ENCODE peak calls at places on chromosomes 12 and 14, in four cellular contexts. H is fibroblast of pulmonary artery, X is left lung, Y is lung. G is an unnamed sample.

GRCh38 chr12:93181396-93181965 is 196.2 kb upstream of the NUDT4 start:
- DNase-seq in H (no peak), Y (no peak), X (no peak), G (no peak)

GRCh38 chr12:52189376-52190174 is 2.2 kb downstream of the KRT80 start:
- DNase-seq in H (peak), X (no peak), Y (no peak), G (no peak)

GRCh38 chr12:3195337-3195736 is 118.2 kb downstream of the TSPAN9 start:
- DNase-seq in Y (no peak), H (no peak), X (no peak), G (no peak)

GRCh38 chr14:96737869-96738268 is 59.3 kb upstream of the VRK1 start:
- DNase-seq in H (no peak), Y (no peak), X (no peak), G (no peak)

GRCh38 chr14:71472281-71472960 is 459.8 kb upstream of the RGS6 start:
- DNase-seq in Y (no peak), X (no peak), H (no peak), G (peak)

GRCh38 chr14:101407328-101407727 is 154.0 kb upstream of the DIO3 start:
- DNase-seq in Y (no peak), H (no peak), X (no peak), G (no peak)

GRCh38 chr12:46269429-46270241 is 792 bp upstream of the SLC38A1 start:
- DNase-seq in X (no peak), H (no peak), Y (no peak), G (peak)

GRCh38 chr14:26794731-26795130 is 196.9 kb upstream of the NOVA1 start:
- DNase-seq in Y (no peak), X (no peak), H (peak), G (peak)

GRCh38 chr14:65414961-65415589 is 2.5 kb downstream of the FUT8 start:
- DNase-seq in Y (no peak), X (no peak), H (peak), G (peak)

GRCh38 chr14:33509927-33510535 is 440.8 kb downstream of the EGLN3 start:
- DNase-seq in H (peak), X (no peak), Y (no peak), G (peak)

GRCh38 chr12:121784460-121784859 is 9.0 kb downstream of the RHOF start:
- DNase-seq in X (no peak), H (peak), Y (no peak), G (peak)

GRCh38 chr12:74415633-74416032 is 122.0 kb upstream of the ATXN7L3B start:
- DNase-seq in Y (no peak), H (peak), X (no peak), G (peak)

GRCh38 chr12:98355322-98355721 is 160.1 kb upstream of the TMPO start:
- DNase-seq in X (no peak), Y (no peak), H (peak), G (peak)

GRCh38 chr14:53055003-53055402 is 98.1 kb downstream of the DDHD1 start:
- DNase-seq in X (no peak), H (peak), Y (no peak), G (peak)

GRCh38 chr12:47954467-47955045 is 8.8 kb upstream of the TMEM106C start:
- DNase-seq in X (no peak), H (no peak), Y (no peak), G (no peak)

GRCh38 chr14:74596747-74597456 is 15.1 kb downstream of the LTBP2 start:
- DNase-seq in H (peak), Y (no peak), X (no peak), G (peak)

GRCh38 chr12:8827551-8828347 is 5.3 kb downstream of the A2ML1 start:
- DNase-seq in H (no peak), X (no peak), Y (no peak), G (no peak)

GRCh38 chr14:75542585-75543091 is 20.4 kb downstream of the BATF start:
- DNase-seq in Y (peak), X (peak), H (peak), G (peak)

GRCh38 chr14:36656769-36657408 is 4.8 kb upstream of the PAX9 start:
- DNase-seq in Y (no peak), H (no peak), X (no peak), G (no peak)

GRCh38 chr12:57452937-57453509 is 2.1 kb upstream of the INHBE start:
- DNase-seq in H (peak), Y (peak), X (peak), G (peak)

GRCh38 chr12:6450091-6450868 is 1.6 kb upstream of the TAPBPL start:
- DNase-seq in Y (no peak), H (no peak), X (no peak), G (no peak)

GRCh38 chr12:91219919-91220318 is 37.3 kb upstream of the DCN start:
- DNase-seq in H (no peak), X (no peak), Y (no peak), G (no peak)

GRCh38 chr12:68636268-68636667 is 25.6 kb downstream of the RAP1B start:
- DNase-seq in X (no peak), H (peak), Y (no peak), G (peak)

GRCh38 chr12:11545438-11546330 is 103.8 kb upstream of the ETV6 start:
- DNase-seq in X (no peak), Y (no peak), H (peak), G (no peak)

GRCh38 chr14:92039073-92039719 is 663 bp downstream of the TRIP11 start:
- DNase-seq in X (peak), Y (no peak), H (peak), G (peak)

GRCh38 chr14:94173471-94173884 is 644 bp upstream of the PPP4R4 start:
- DNase-seq in H (no peak), X (peak), Y (no peak), G (no peak)

GRCh38 chr14:37778135-37778943 is 182.9 kb downstream of the TTC6 start:
- DNase-seq in H (no peak), X (no peak), Y (no peak), G (no peak)

GRCh38 chr12:56988207-56988739 is 18.1 kb downstream of the ZBTB39 start:
- DNase-seq in X (no peak), Y (no peak), H (peak), G (no peak)

GRCh38 chr12:64252708-64253107 is 30.6 kb upstream of the KICS2 start:
- DNase-seq in Y (no peak), H (peak), X (no peak), G (peak)

GRCh38 chr12:78898416-78898815 is 33.8 kb downstream of the SYT1 start:
- DNase-seq in X (no peak), Y (no peak), H (peak), G (peak)

GRCh38 chr14:87944987-87945604 is 47.9 kb downstream of the GALC start:
- DNase-seq in Y (no peak), X (no peak), H (peak), G (peak)

GRCh38 chr12:122870867-122871664 is 24.9 kb downstream of the VPS37B start:
- DNase-seq in H (peak), X (peak), Y (no peak), G (peak)

GRCh38 chr14:78848234-78848820 is 678.2 kb downstream of the NRXN3 start:
- DNase-seq in Y (peak), H (peak), X (no peak), G (peak)

GRCh38 chr14:96614528-96614927 is 112.3 kb downstream of the PAPOLA start:
- DNase-seq in H (no peak), X (no peak), Y (no peak), G (no peak)

GRCh38 chr12:107663277-107663676 is 22.3 kb upstream of the PWP1 start:
- DNase-seq in X (no peak), H (no peak), Y (no peak), G (no peak)

GRCh38 chr12:119957135-119957534 is 31.9 kb upstream of the BICDL1 start:
- DNase-seq in Y (no peak), H (no peak), X (no peak), G (no peak)

GRCh38 chr14:79629372-79629771 is 581.9 kb downstream of the DIO2 start:
- DNase-seq in Y (no peak), H (no peak), X (no peak), G (no peak)

GRCh38 chr12:65607271-65607880 is 216.9 kb upstream of the HMGA2 start:
- DNase-seq in H (no peak), Y (no peak), X (no peak), G (peak)

GRCh38 chr12:65612440-65612839 is 211.8 kb upstream of the HMGA2 start:
- DNase-seq in X (no peak), H (peak), Y (no peak), G (peak)

GRCh38 chr12:65608319-65608916 is 215.9 kb upstream of the HMGA2 start:
- DNase-seq in Y (no peak), X (no peak), H (no peak), G (peak)

GRCh38 chr12:65611396-65611795 is 212.9 kb upstream of the HMGA2 start:
- DNase-seq in Y (no peak), H (no peak), X (no peak), G (no peak)

GRCh38 chr12:65609359-65609771 is 214.9 kb upstream of the HMGA2 start:
- DNase-seq in Y (no peak), H (peak), X (no peak), G (peak)
- TF ChIP-seq CTCF in Y (no peak), H (peak), X (no peak), G (peak)

DNA sequence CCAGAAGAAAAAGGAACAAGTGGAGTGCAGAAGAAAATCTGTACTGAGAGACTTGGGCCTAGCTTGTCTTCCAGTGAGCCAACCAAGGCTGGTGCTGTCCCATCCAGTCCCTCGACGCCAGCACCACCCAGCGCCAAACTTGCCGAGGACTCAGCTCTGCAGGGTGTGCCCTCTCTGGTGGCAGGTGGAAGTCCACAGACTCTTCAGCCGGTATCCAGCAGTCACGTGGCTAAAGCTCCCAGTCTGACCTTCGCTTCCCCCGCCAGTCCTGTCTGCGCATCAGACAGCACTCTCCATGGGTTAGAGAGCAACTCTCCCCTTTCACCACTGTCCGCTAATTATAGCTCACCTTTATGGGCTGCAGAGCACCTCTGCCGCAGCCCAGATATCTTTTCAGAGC is 15.6 kb downstream of the CIPC start:
- DNase-seq in H (no peak), Y (no peak), X (no peak), G (no peak)
- TF ChIP-seq CTCF in H (no peak), Y (no peak), X (no peak), G (no peak)

GRCh38 chr12:90163975-90164374 is 455.3 kb upstream of the ATP2B1 start:
- DNase-seq in H (no peak), X (no peak), Y (no peak), G (peak)
- TF ChIP-seq CTCF in H (no peak), X (no peak), Y (no peak), G (peak)

DNA sequence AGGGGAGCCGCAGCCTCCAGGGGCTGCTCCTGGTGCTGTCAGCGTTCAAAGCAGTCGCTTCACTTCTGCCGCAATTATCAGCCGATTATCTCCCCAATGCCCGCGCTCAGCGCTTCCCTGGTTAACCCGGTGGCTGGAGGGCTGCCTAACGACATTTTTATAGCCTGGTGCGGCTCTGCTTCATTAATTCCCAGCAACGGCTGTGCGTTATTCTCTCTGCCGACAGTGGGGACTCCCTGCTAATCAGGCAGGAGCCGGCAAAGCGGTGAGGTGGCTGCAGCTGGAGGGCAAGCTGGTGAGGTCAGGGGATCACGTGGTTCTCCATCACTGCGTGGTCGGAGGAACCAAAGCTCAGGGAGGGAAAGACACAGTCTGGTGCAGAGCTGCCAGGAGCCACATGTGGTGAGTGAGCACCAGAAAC is 62.9 kb downstream of the GLRX5 start:
- DNase-seq in Y (no peak), X (no peak), H (peak), G (peak)
- TF ChIP-seq CTCF in Y (no peak), X (no peak), H (no peak), G (no peak)

DNA sequence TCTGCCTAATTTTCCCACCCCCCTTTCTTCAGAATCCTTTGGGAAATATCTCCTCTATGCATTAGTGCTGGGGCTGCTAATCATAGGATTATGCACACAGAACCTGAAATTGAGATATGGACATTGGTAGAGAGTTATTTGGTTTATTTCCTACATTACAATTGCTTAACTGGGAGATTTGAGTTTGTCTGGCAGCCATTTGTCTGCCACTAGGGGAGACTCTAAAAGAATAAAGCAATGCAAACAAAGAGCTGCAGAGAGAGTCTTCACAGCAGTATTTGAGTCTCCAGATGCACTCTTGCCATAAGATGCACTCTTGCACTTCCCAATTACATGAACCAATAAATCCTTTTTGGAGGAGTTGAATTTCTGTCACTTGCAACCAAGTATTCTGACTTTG is 12.0 kb upstream of the PCNX4 start:
- DNase-seq in Y (no peak), X (no peak), H (no peak), G (no peak)
- TF ChIP-seq CTCF in Y (no peak), X (no peak), H (peak), G (peak)

DNA sequence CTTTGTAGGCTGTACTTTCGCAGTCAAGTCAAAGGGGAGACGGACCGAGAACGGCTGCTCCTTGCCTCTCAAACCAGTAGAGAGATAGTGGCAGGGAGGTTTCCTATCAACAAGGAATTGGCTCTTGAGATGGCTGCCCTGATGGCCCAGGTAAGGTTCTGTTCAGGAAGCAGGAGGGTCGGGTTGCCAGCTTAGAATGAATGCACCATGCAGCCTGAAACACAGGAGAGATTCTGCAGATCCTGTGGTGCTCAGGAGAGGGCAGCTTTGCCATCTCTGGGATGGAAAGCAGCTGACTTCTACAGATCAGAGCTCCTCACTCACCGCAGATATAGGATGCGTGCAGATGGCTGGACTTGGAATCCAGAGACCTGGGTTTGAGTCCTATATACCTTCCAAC is 18.0 kb downstream of the PIGH start:
- DNase-seq in H (no peak), Y (no peak), X (no peak), G (no peak)
- TF ChIP-seq CTCF in H (no peak), Y (no peak), X (no peak), G (no peak)

GRCh38 chr12:96710127-96710745 is 196.8 kb upstream of the NEDD1 start:
- DNase-seq in Y (no peak), X (no peak), H (no peak), G (no peak)
- TF ChIP-seq CTCF in Y (no peak), X (no peak), H (no peak), G (no peak)

GRCh38 chr14:102499401-102500189 is 10.0 kb downstream of the ANKRD9 start:
- DNase-seq in X (no peak), Y (no peak), H (no peak), G (no peak)

GRCh38 chr14:102496331-102496691 is 13.3 kb downstream of the ANKRD9 start:
- DNase-seq in H (no peak), Y (no peak), X (no peak), G (no peak)

GRCh38 chr14:102496955-102497744 is 12.4 kb downstream of the ANKRD9 start:
- DNase-seq in Y (no peak), H (no peak), X (no peak), G (no peak)

GRCh38 chr14:102498678-102499265 is 10.8 kb downstream of the ANKRD9 start:
- DNase-seq in H (no peak), Y (no peak), X (no peak), G (no peak)

GRCh38 chr14:102498005-102498677 is 11.4 kb downstream of the ANKRD9 start:
- DNase-seq in X (no peak), Y (no peak), H (no peak), G (peak)
- TF ChIP-seq CTCF in X (no peak), Y (no peak), H (peak), G (no peak)